ENCODE peak calls at places on chromosomes 3 and 15, in eight cellular contexts. S is H9, C is D721Med, V is ascending aorta, E is left ventricle myocardium inferior, J is brain microvascular endothelial cell, F is spleen, P is upper lobe of right lung. U is an unnamed sample.

GRCh38 chr3:195226900-195227447 is 44.0 kb downstream of the XXYLT1 start:
- DNase-seq in E (no peak), P (peak), C (no peak), J (no peak), S (no peak), F (peak), V (no peak), U (no peak)

GRCh38 chr3:192422321-192422997 is 304.9 kb downstream of the FGF12 start:
- DNase-seq in F (no peak), V (no peak), P (no peak), J (peak), E (no peak), S (no peak), C (no peak), U (no peak)

GRCh38 chr3:137760341-137761098 is 3.6 kb upstream of the SOX14 start:
- DNase-seq in P (no peak), S (peak), J (no peak), E (no peak), F (no peak), V (no peak), C (no peak), U (peak)

GRCh38 chr3:172595648-172596393 is 72.6 kb upstream of the TNFSF10 start:
- DNase-seq in C (no peak), J (peak), S (no peak), F (no peak), V (peak), E (no peak), P (no peak), U (peak)

GRCh38 chr15:63599401-63600000 is 2.3 kb downstream of the FBXL22 start:
- DNase-seq in E (peak), J (no peak), F (peak), P (peak), C (peak), V (peak), S (peak), U (no peak)

GRCh38 chr3:161266731-161267150 is 45.6 kb downstream of the NMD3 start:
- DNase-seq in C (no peak), V (no peak), J (peak), P (no peak), F (no peak), E (no peak), S (no peak), U (no peak)

GRCh38 chr15:58524247-58524646 is 92.5 kb downstream of the LIPC start:
- DNase-seq in E (no peak), F (no peak), V (no peak), J (no peak), S (no peak), P (no peak), C (no peak), U (no peak)

GRCh38 chr3:159672728-159673471 is 315.7 kb upstream of the IL12A start:
- DNase-seq in V (no peak), C (no peak), E (no peak), F (no peak), J (no peak), S (no peak), P (no peak), U (no peak)

GRCh38 chr3:124834723-124835718 is 52.1 kb downstream of the ITGB5 start:
- DNase-seq in F (no peak), E (peak), C (no peak), J (peak), P (no peak), V (peak), S (peak), U (peak)

GRCh38 chr3:85090495-85090894 is 131.7 kb downstream of the CADM2 start:
- DNase-seq in C (no peak), S (no peak), V (no peak), E (no peak), J (no peak), P (no peak), F (no peak), U (no peak)

GRCh38 chr3:18295171-18295920 is 129.8 kb downstream of the SATB1 start:
- DNase-seq in V (no peak), C (no peak), P (peak), J (peak), E (peak), F (no peak), S (peak), U (peak)

GRCh38 chr15:93801206-93801605 is 430.2 kb upstream of the MCTP2 start:
- DNase-seq in E (no peak), J (no peak), F (no peak), S (no peak), C (no peak), P (no peak), V (no peak), U (no peak)

GRCh38 chr3:98897701-98898100 is 3.8 kb downstream of the DCBLD2 start:
- DNase-seq in C (no peak), F (no peak), P (no peak), V (no peak), E (no peak), J (no peak), S (no peak), U (no peak)

GRCh38 chr3:46692566-46692983 is 904 bp downstream of the ALS2CL start:
- DNase-seq in S (peak), V (peak), P (peak), J (no peak), F (no peak), C (no peak), E (no peak), U (no peak)

GRCh38 chr15:68646156-68646555 is 67.4 kb downstream of the CORO2B start:
- DNase-seq in F (no peak), P (peak), V (peak), S (no peak), J (no peak), C (no peak), E (no peak), U (peak)

GRCh38 chr3:151216641-151217040 is 13.6 kb upstream of the GPR171 start:
- DNase-seq in P (no peak), C (no peak), S (no peak), V (no peak), F (no peak), E (no peak), J (peak), U (no peak)

GRCh38 chr3:151213151-151213550 is 10.1 kb upstream of the GPR171 start:
- DNase-seq in E (no peak), S (no peak), V (no peak), J (no peak), P (no peak), C (no peak), F (no peak), U (no peak)

GRCh38 chr3:151213881-151214280 is 10.9 kb upstream of the GPR171 start:
- DNase-seq in J (no peak), S (no peak), E (no peak), F (no peak), C (no peak), V (no peak), P (no peak), U (no peak)

GRCh38 chr3:151217208-151217607 is 14.2 kb upstream of the GPR171 start:
- DNase-seq in S (no peak), F (no peak), E (no peak), P (no peak), J (no peak), C (no peak), V (no peak), U (no peak)

DNA sequence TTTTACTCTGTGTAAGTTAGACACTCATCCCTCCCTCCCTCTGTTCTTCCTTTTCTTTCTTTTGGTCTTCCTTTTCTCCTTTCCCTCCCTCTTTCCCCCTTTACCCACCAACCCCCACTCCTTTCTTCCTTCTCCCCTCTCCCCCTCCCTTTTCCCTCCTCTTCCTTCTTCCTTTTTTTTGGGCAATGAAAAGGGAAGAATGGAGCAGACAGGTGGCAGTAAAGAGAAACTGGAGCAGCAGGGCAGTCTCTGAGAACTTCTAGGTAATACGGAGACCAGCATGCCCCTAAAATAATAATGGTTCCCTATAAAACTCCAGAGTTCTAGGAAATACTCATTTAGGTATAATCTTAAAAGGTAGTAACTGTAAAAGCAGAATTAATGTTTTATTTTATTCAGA is 11.4 kb upstream of the GPR171 start:
- DNase-seq in F (no peak), V (no peak), E (no peak), J (no peak), C (no peak), P (no peak), S (no peak), U (no peak)
- TF ChIP-seq CTCF in F (no peak), V (no peak), E (no peak), J (peak), C (no peak), P (no peak), S (peak), U (no peak)

GRCh38 chr15:76342046-76342381 is 5.4 kb downstream of the ISL2 start:
- DNase-seq in S (peak), E (no peak), V (no peak), J (no peak), C (no peak), F (no peak), P (no peak), U (peak)

GRCh38 chr15:76340198-76340801 is 3.7 kb downstream of the ISL2 start:
- DNase-seq in S (peak), V (no peak), J (no peak), F (peak), E (no peak), C (no peak), P (no peak), U (peak)

GRCh38 chr15:76341366-76342045 is 4.9 kb downstream of the ISL2 start:
- DNase-seq in V (no peak), C (peak), F (no peak), S (peak), J (no peak), P (no peak), E (no peak), U (peak)

GRCh38 chr15:76339302-76340197 is 3.0 kb downstream of the ISL2 start:
- DNase-seq in V (no peak), F (no peak), P (no peak), S (peak), J (no peak), E (no peak), C (no peak), U (peak)

DNA sequence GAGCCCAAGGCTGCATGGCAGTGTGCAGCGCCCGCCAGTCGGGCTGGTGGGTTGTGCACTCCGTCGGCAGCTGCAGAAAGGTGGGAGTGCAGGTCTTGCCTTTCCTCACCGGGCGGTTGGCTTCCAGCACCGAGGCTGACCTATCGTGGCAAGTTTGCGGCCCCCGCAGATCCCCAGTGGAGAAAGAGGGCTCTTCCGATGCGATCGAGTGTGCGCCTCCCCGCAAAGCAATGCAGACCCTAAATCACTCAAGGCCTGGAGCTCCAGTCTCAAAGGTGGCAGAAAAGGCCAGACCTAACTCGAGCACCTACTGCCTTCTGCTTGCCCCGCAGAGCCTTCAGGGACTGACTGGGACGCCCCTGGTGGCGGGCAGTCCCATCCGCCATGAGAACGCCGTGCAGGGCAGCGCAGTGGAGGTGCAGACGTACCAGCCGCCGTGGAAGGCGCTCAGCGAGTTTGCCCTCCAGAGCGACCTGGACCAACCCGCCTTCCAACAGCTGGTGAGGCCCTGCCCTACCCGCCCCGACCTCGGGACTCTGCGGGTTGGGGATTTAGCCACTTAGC is 4.3 kb downstream of the ISL2 start:
- DNase-seq in J (no peak), C (no peak), V (no peak), F (peak), P (no peak), S (peak), E (no peak), U (peak)
- TF ChIP-seq CTCF in J (peak), C (no peak), V (no peak), F (peak), P (no peak), S (peak), E (peak), U (no peak)

DNA sequence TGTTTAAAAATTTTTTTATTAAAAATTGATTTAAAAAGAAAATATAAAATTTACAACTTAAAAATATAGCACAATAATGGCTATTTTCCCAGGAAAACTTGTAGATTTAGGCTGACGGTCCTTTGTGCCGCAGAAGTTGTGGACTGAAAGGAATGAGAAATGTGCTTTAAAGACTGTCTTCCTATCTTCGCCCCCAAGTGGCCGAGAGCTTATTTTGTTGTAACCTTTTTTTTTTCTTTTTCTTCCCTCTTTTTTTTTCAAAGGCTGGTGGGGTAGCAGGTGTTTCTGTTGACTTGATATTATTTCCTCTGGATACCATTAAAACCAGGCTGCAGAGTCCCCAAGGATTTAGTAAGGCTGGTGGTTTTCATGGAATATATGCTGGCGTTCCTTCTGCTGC is 15.5 kb downstream of the SLC25A26 start:
- DNase-seq in C (no peak), F (no peak), P (no peak), E (no peak), S (no peak), J (no peak), V (no peak), U (peak)
- TF ChIP-seq CTCF in C (peak), F (no peak), P (no peak), E (no peak), S (peak), J (peak), V (no peak), U (peak)

DNA sequence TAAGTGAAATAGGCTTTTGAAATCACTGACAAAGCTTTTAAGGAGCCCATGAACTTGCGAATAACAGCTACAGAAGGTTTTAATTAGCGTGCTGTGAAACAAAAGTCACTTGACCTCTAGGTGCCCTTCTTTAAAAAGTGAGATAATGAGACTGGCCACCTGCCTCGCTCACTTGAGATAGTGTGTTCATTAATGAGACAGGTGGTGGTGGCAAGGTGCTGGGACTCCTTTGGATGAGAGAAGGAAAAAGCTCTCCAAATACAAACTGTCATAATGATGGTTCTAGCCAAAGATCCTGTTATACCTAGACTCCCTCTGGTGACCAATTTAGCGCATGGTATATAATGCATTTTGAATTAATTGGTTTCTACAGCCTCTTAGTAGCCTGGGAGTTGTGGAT is 22.7 kb upstream of the IREB2 start:
- DNase-seq in J (peak), P (no peak), V (no peak), E (no peak), F (no peak), C (no peak), S (no peak), U (no peak)
- TF ChIP-seq CTCF in J (peak), P (peak), V (no peak), E (peak), F (peak), C (peak), S (peak), U (peak)